ENCODE peak calls at places on chromosome 13, in seven cellular contexts. V, A, C, L, D, Q and J are unnamed samples.

GRCh38 chr13:105410602-105411001 is 1124.9 kb downstream of the EFNB2 start:
- DNase-seq in C (peak), V (peak), D (no peak), Q (no peak), L (peak), A (no peak), J (no peak)

GRCh38 chr13:65155861-65156260 is 2074.3 kb downstream of the PCDH9 start:
- DNase-seq in C (no peak), A (no peak), V (no peak), L (no peak), Q (no peak), D (no peak), J (no peak)

GRCh38 chr13:50449465-50449864 is 394.0 kb downstream of the DLEU7 start:
- DNase-seq in C (no peak), A (no peak), Q (no peak), L (no peak), D (no peak), V (no peak), J (no peak)

GRCh38 chr13:49450105-49450819 is 6.2 kb downstream of the SETDB2 start:
- DNase-seq in C (no peak), V (no peak), Q (no peak), A (no peak), D (no peak), L (no peak), J (no peak)

GRCh38 chr13:33958964-33959363 is 141.0 kb downstream of the RFC3 start:
- DNase-seq in Q (no peak), D (no peak), C (no peak), A (no peak), L (no peak), V (no peak), J (no peak)

GRCh38 chr13:20720499-20720898 is 17.0 kb downstream of the IL17D start:
- DNase-seq in D (no peak), C (no peak), V (no peak), Q (no peak), L (no peak), A (no peak), J (no peak)

GRCh38 chr13:67557642-67558241 is 327.6 kb upstream of the PCDH9 start:
- DNase-seq in C (no peak), V (no peak), A (no peak), Q (peak), L (no peak), D (no peak), J (no peak)

GRCh38 chr13:75647126-75647784 is 11.1 kb downstream of the LMO7 start:
- DNase-seq in V (no peak), D (no peak), Q (no peak), C (no peak), A (no peak), L (no peak), J (no peak)

GRCh38 chr13:100274942-100275506 is 186.1 kb downstream of the PCCA start:
- DNase-seq in A (no peak), L (no peak), Q (no peak), C (no peak), V (no peak), D (no peak), J (no peak)

GRCh38 chr13:78655906-78656305 is 3.0 kb downstream of the OBI1 start:
- DNase-seq in Q (no peak), C (no peak), V (no peak), L (no peak), A (no peak), D (no peak), J (no peak)

GRCh38 chr13:18235172-18235571 is 946.5 kb downstream of the TUBA3C start:
- DNase-seq in V (no peak), D (no peak), C (no peak), A (no peak), Q (no peak), L (no peak), J (no peak)

GRCh38 chr13:32019612-32020233 is 11.9 kb upstream of the FRY start:
- DNase-seq in Q (peak), V (peak), L (no peak), A (no peak), C (peak), D (no peak), J (no peak)

GRCh38 chr13:79295906-79296564 is 110.0 kb downstream of the RBM26 start:
- DNase-seq in L (no peak), A (no peak), V (no peak), C (no peak), D (no peak), Q (peak), J (no peak)

GRCh38 chr13:87677334-87678234 is 6.4 kb downstream of the SLITRK5 start:
- DNase-seq in Q (no peak), C (no peak), A (no peak), V (peak), D (peak), L (no peak), J (no peak)

GRCh38 chr13:41756198-41756885 is 204.6 kb downstream of the VWA8 start:
- DNase-seq in D (no peak), V (no peak), Q (no peak), C (no peak), L (no peak), A (no peak), J (no peak)

GRCh38 chr13:51697181-51697580 is 106.8 kb downstream of the DHRS12 start:
- DNase-seq in L (no peak), Q (no peak), C (no peak), D (no peak), V (no peak), A (no peak), J (no peak)

GRCh38 chr13:114115796-114116195 is 16.6 kb downstream of the RASA3 start:
- DNase-seq in D (no peak), V (no peak), A (no peak), C (no peak), L (no peak), Q (no peak), J (no peak)

GRCh38 chr13:46173656-46174055 is 8.3 kb downstream of the LCP1 start:
- DNase-seq in V (no peak), Q (no peak), A (no peak), C (no peak), D (no peak), L (no peak), J (no peak)

GRCh38 chr13:71017607-71018006 is 849.4 kb downstream of the DACH1 start:
- DNase-seq in C (no peak), D (no peak), Q (no peak), L (no peak), V (no peak), A (no peak), J (no peak)

GRCh38 chr13:42040730-42041016 is 7.8 kb upstream of the DGKH start:
- DNase-seq in Q (no peak), V (no peak), A (no peak), D (no peak), C (no peak), L (no peak), J (no peak)

GRCh38 chr13:44758595-44759221 is 182.6 kb upstream of the TSC22D1 start:
- DNase-seq in A (no peak), Q (peak), V (peak), L (no peak), C (no peak), D (peak), J (no peak)

GRCh38 chr13:50422181-50423148 is 407.2 kb downstream of the KCNRG start:
- DNase-seq in L (no peak), Q (no peak), C (no peak), A (no peak), V (no peak), D (no peak), J (no peak)

GRCh38 chr13:30135351-30135750 is 172.0 kb downstream of the KATNAL1 start:
- DNase-seq in A (no peak), D (no peak), V (no peak), Q (no peak), C (no peak), L (no peak), J (no peak)

GRCh38 chr13:25196971-25197370 is 24.9 kb upstream of the AMER2 start:
- DNase-seq in V (no peak), C (no peak), L (no peak), A (no peak), Q (no peak), D (no peak), J (no peak)

GRCh38 chr13:64347662-64348061 is 2882.5 kb downstream of the PCDH9 start:
- DNase-seq in Q (no peak), C (no peak), L (no peak), D (no peak), V (no peak), A (no peak), J (no peak)

GRCh38 chr13:52846567-52847321 is 1.7 kb downstream of the PCDH8 start:
- DNase-seq in C (no peak), Q (no peak), D (no peak), L (no peak), A (no peak), V (peak), J (no peak)

GRCh38 chr13:96025283-96025682 is 27.9 kb downstream of the UGGT2 start:
- DNase-seq in D (no peak), C (no peak), Q (no peak), V (no peak), A (no peak), L (no peak), J (no peak)

GRCh38 chr13:33363328-33363727 is 77.8 kb upstream of the STARD13 start:
- DNase-seq in V (no peak), Q (no peak), A (no peak), L (no peak), D (no peak), C (peak), J (no peak)

GRCh38 chr13:72985610-72986009 is 73.2 kb upstream of the KLF5 start:
- DNase-seq in L (no peak), A (no peak), V (no peak), C (no peak), D (no peak), Q (no peak), J (no peak)

GRCh38 chr13:39148513-39148961 is 110.3 kb downstream of the NHLRC3 start:
- DNase-seq in Q (peak), L (no peak), V (no peak), D (no peak), C (no peak), A (no peak), J (no peak)

GRCh38 chr13:98475521-98475920 is 101.4 kb downstream of the STK24 start:
- DNase-seq in C (no peak), V (no peak), L (no peak), Q (no peak), A (no peak), D (no peak), J (no peak)

GRCh38 chr13:76937416-76937815 is 10.9 kb upstream of the ACOD1 start:
- DNase-seq in D (no peak), L (no peak), A (no peak), V (no peak), C (no peak), Q (peak), J (no peak)

GRCh38 chr13:35139591-35139990 is 197.5 kb downstream of the NBEA start:
- DNase-seq in C (no peak), V (no peak), D (no peak), A (no peak), L (no peak), Q (no peak), J (no peak)

GRCh38 chr13:74990992-74991391 is 491.0 kb downstream of the TBC1D4 start:
- DNase-seq in C (no peak), A (no peak), Q (no peak), V (no peak), L (no peak), D (no peak), J (no peak)

GRCh38 chr13:80716610-80717081 is 375.7 kb upstream of the SPRY2 start:
- DNase-seq in C (peak), Q (no peak), V (no peak), D (peak), A (no peak), L (no peak), J (no peak)

GRCh38 chr13:23618341-23618740 is 48.1 kb downstream of the TNFRSF19 start:
- DNase-seq in C (no peak), Q (peak), V (no peak), D (no peak), A (no peak), L (no peak), J (no peak)

GRCh38 chr13:73902847-73903246 is 231.4 kb downstream of the KLF12 start:
- DNase-seq in V (no peak), D (no peak), L (no peak), C (no peak), A (no peak), Q (no peak), J (no peak)

GRCh38 chr13:60629158-60629557 is 232.1 kb downstream of the TDRD3 start:
- DNase-seq in L (no peak), D (no peak), Q (no peak), A (no peak), V (no peak), C (no peak), J (no peak)

GRCh38 chr13:31234729-31235128 is 35.0 kb downstream of the B3GLCT start:
- DNase-seq in L (no peak), D (no peak), A (no peak), Q (no peak), C (no peak), V (no peak), J (no peak)

GRCh38 chr13:78587395-78587794 is 16.0 kb downstream of the POU4F1 start:
- DNase-seq in C (no peak), L (no peak), A (no peak), Q (no peak), D (no peak), V (no peak), J (no peak)